ENCODE peak calls at places on chromosome 17, in four cellular contexts. M is HCT116, I is SK-N-SH, Z is K562. O is an unnamed sample.

GRCh38 chr17:80034977-80035686 is 540 bp downstream of the TBC1D16 start:
- DNase-seq in M (no peak), I (no peak), Z (no peak), O (no peak)

GRCh38 chr17:73224663-73225305 is 31.9 kb downstream of the COG1 start:
- DNase-seq in I (no peak), M (no peak), Z (no peak), O (no peak)

GRCh38 chr17:4956493-4957061 is 5.7 kb downstream of the ENO3 start:
- DNase-seq in I (no peak), M (no peak), Z (no peak), O (no peak)

GRCh38 chr17:65455972-65456343 is 105.5 kb downstream of the AXIN2 start:
- DNase-seq in M (no peak), I (peak; percentile 58), Z (no peak), O (peak; percentile 45)

GRCh38 chr17:62017496-62017895 is 47.6 kb downstream of the MED13 start:
- DNase-seq in M (no peak), Z (no peak), I (no peak), O (no peak)

GRCh38 chr17:79183221-79184158 is 108.9 kb downstream of the ENGASE start:
- DNase-seq in M (no peak), Z (no peak), I (peak; percentile 91), O (no peak)

GRCh38 chr17:33511670-33512069 is 218.6 kb upstream of the ASIC2 start:
- DNase-seq in Z (no peak), M (no peak), I (no peak), O (no peak)

GRCh38 chr17:59106463-59107305 is at the start of gene TRIM37:
- DNase-seq in I (peak; percentile 99), M (peak; percentile 100), Z (peak; percentile 97), O (peak; percentile 99)

GRCh38 chr17:43129671-43130010 is 4.5 kb upstream of the BRCA1 start:
- DNase-seq in Z (no peak), M (no peak), I (no peak), O (no peak)

GRCh38 chr17:49554694-49555494 is 20.8 kb upstream of the NXPH3 start:
- DNase-seq in M (no peak), Z (no peak), I (peak; percentile 15), O (no peak)

GRCh38 chr17:28270926-28271325 is 48.1 kb upstream of the TMEM97 start:
- DNase-seq in I (no peak), Z (no peak), M (no peak), O (no peak)

GRCh38 chr17:35740216-35740615 is 8.8 kb downstream of the RASL10B start:
- DNase-seq in M (no peak), I (no peak), Z (no peak), O (no peak)

GRCh38 chr17:29197516-29198272 is 17.5 kb upstream of the MYO18A start:
- DNase-seq in Z (no peak), M (no peak), I (no peak), O (no peak)

GRCh38 chr17:67285360-67285759 is 40.4 kb upstream of the HELZ start:
- DNase-seq in Z (no peak), I (no peak), M (no peak), O (no peak)

GRCh38 chr17:8955560-8955959 is 9.9 kb downstream of the PIK3R5 start:
- DNase-seq in Z (no peak), I (no peak), M (no peak), O (no peak)

GRCh38 chr17:30552994-30553565 is 75.9 kb downstream of the GOSR1 start:
- DNase-seq in M (no peak), Z (no peak), I (no peak), O (no peak)

GRCh38 chr17:78892520-78892919 is 10.5 kb downstream of the CEP295NL start:
- DNase-seq in M (no peak), Z (no peak), I (peak; percentile 79), O (no peak)

GRCh38 chr17:63447688-63448005 is 1.5 kb upstream of the CYB561 start:
- DNase-seq in I (peak; percentile 50), M (no peak), Z (peak; percentile 50), O (no peak)

GRCh38 chr17:79792371-79792871 is 4.5 kb downstream of the CBX8 start:
- DNase-seq in I (peak; percentile 40), Z (no peak), M (no peak), O (no peak)

GRCh38 chr17:43570518-43570928 is 24.4 kb upstream of the ETV4 start:
- DNase-seq in M (no peak), Z (no peak), I (no peak), O (no peak)

GRCh38 chr17:61129876-61130275 is 269.8 kb upstream of the TBX2 start:
- DNase-seq in M (no peak), I (no peak), Z (no peak), O (no peak)

GRCh38 chr17:43367588-43368242 is 31.1 kb upstream of the ARL4D start:
- DNase-seq in I (peak; percentile 67), Z (no peak), M (peak; percentile 96), O (peak; percentile 91)

GRCh38 chr17:50043290-50044148 is 12.4 kb upstream of the ITGA3 start:
- DNase-seq in I (no peak), Z (no peak), M (no peak), O (no peak)

GRCh38 chr17:82899941-82900340 is 60.1 kb upstream of the ZNF750 start:
- DNase-seq in I (no peak), M (no peak), Z (no peak), O (no peak)

GRCh38 chr17:40191237-40192208 is 14.3 kb downstream of the RAPGEFL1 start:
- DNase-seq in I (peak; percentile 87), Z (peak; percentile 83), M (peak; percentile 43), O (peak; percentile 71)

GRCh38 chr17:15341385-15341849 is at the start of gene TEKT3:
- DNase-seq in I (peak; percentile 94), Z (peak; percentile 56), M (no peak), O (no peak)

GRCh38 chr17:66945451-66945850 is 19.1 kb upstream of the CACNG4 start:
- DNase-seq in Z (no peak), I (no peak), M (no peak), O (no peak)

GRCh38 chr17:5138616-5139453 is 23.0 kb downstream of the USP6 start:
- DNase-seq in Z (no peak), I (no peak), M (no peak), O (no peak)

GRCh38 chr17:65523853-65524664 is 37.4 kb downstream of the AXIN2 start:
- DNase-seq in Z (no peak), I (no peak), M (no peak), O (peak; percentile 51)

GRCh38 chr17:40283662-40284061 is 4.0 kb upstream of the CDC6 start:
- DNase-seq in Z (no peak), I (no peak), M (peak; percentile 87), O (no peak)

GRCh38 chr17:17381438-17382059 is 78.4 kb downstream of the NT5M start:
- DNase-seq in M (no peak), I (no peak), Z (no peak), O (peak; percentile 34)

GRCh38 chr17:17382901-17383300 is 79.7 kb downstream of the NT5M start:
- DNase-seq in M (no peak), Z (no peak), I (no peak), O (no peak)

GRCh38 chr17:17380156-17380925 is 77.2 kb downstream of the NT5M start:
- DNase-seq in I (no peak), Z (no peak), M (no peak), O (no peak)

GRCh38 chr17:17384291-17384615 is 81.1 kb downstream of the NT5M start:
- DNase-seq in M (no peak), I (no peak), Z (no peak), O (no peak)

GRCh38 chr17:17382060-17382449 is 78.9 kb downstream of the NT5M start:
- DNase-seq in I (no peak), Z (no peak), M (no peak), O (no peak)
- TF ChIP-seq ZBTB33 in I (no peak), Z (no peak), M (no peak), O (no peak)

GRCh38 chr17:76474238-76474637 is 6.8 kb downstream of the AANAT start:
- DNase-seq in I (no peak), M (no peak), Z (no peak), O (no peak)

GRCh38 chr17:76476736-76477135 is 9.3 kb downstream of the AANAT start:
- DNase-seq in M (no peak), I (no peak), Z (no peak), O (no peak)

GRCh38 chr17:76473541-76473985 is 6.2 kb downstream of the AANAT start:
- DNase-seq in M (no peak), Z (peak; percentile 63), I (peak; percentile 88), O (no peak)

GRCh38 chr17:76475302-76475701 is 7.9 kb downstream of the AANAT start:
- DNase-seq in Z (no peak), M (no peak), I (no peak), O (no peak)

DNA sequence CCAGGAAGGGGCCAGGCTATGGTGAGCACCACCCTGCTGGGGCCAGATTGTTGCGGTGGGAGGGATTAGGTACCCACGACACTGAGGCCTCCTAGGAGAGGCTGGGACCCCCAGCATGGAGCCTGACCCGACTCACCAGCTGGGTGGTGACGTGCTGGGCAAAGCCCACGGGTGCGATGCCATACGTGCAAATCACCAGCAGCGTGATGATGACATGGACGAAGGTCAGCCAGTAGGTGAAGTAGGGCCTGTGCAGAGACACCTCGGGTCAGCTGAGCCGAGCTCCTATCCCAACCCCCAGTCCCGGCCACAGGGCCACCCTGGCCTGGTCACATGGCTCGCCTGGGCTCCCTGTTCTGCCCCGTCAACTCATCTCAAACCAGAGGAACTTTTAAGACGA is 7.5 kb downstream of the AANAT start:
- DNase-seq in Z (no peak), M (no peak), I (no peak), O (no peak)
- TF ChIP-seq ZBTB33 in Z (no peak), M (no peak), I (no peak), O (no peak)

GRCh38 chr17:1865252-1866037 is 35.6 kb downstream of the RPA1 start:
- DNase-seq in I (peak; percentile 56), Z (peak; percentile 49), M (peak; percentile 4), O (peak; percentile 35)
- TF ChIP-seq ZBTB33 in I (no peak), Z (no peak), M (no peak), O (no peak)

GRCh38 chr17:1275205-1275961 is 4.1 kb upstream of the TRARG1 start:
- DNase-seq in I (no peak), Z (no peak), M (no peak), O (no peak)

GRCh38 chr17:1272701-1273100 is 2.5 kb downstream of the BHLHA9 start:
- DNase-seq in Z (no peak), M (no peak), I (no peak), O (no peak)

GRCh38 chr17:1274243-1274608 is 4.0 kb downstream of the BHLHA9 start:
- DNase-seq in I (no peak), Z (no peak), M (no peak), O (no peak)

GRCh38 chr17:1273492-1274242 is 3.4 kb downstream of the BHLHA9 start:
- DNase-seq in Z (peak; percentile 35), I (no peak), M (no peak), O (no peak)

DNA sequence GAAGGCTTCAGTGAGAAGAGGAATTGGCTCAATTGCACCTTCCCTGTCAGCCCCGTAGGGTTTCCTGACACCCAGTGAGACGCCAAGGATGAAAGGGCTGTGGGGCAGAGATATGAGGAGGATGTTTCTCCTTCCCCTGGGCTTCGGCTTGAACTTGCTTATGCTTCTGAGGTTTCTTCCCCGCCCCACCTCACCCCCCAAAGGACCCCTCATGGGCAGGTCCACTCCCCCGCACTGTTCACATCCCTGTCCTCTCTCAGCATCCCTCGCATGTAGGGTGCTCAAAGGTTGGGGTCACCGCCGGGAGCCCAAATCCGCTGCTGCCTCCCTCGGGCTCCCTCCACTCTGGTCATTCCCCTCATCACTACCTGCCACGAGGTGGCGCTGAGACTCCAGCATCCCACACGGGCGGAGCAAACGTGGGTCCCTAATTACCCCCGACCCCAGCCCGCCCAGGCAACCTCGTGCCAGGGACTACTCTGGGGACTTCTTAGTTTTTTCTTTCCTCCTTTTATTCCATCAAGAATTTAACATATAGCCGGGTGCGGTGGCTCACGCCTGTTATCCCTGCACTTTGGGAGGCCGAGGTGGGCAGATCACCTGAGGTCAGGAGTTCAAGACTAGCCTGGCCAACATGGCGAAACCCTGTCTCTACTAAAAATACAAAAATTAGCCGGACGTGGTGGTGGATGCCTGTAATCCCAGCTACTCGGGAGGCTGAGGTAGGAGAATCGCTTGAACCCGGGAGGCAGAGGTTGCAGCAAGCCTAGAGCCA is 3.3 kb upstream of the TRARG1 start:
- DNase-seq in I (peak; percentile 90), M (peak; percentile 29), Z (peak; percentile 60), O (peak; percentile 29)
- TF ChIP-seq ZBTB33 in I (no peak), M (no peak), Z (no peak), O (no peak)